ENCODE peak calls at places on chromosomes 7 and 10, in four cellular contexts. One of them, this sample, is unnamed.

GRCh38 chr10:133318494-133319127 is 9.9 kb downstream of the ZNF511 start:
- DNase-seq in H1: no peak
- DNase-seq in IMR-90: peak
- DNase-seq in H9: peak
- DNase-seq in this sample: peak

GRCh38 chr10:102394079-102394800 is 1.3 kb upstream of the NFKB2 start:
- DNase-seq in H1: peak
- DNase-seq in IMR-90: peak
- DNase-seq in H9: peak
- DNase-seq in this sample: peak

GRCh38 chr10:111725035-111725434 is 458.5 kb downstream of the GPAM start:
- DNase-seq in IMR-90: no peak
- DNase-seq in H9: no peak
- DNase-seq in H1: no peak
- DNase-seq in this sample: no peak

GRCh38 chr10:79483948-79484347 is 28.4 kb upstream of the EIF5AL1 start:
- DNase-seq in H1: no peak
- DNase-seq in H9: peak
- DNase-seq in IMR-90: peak
- DNase-seq in this sample: no peak

GRCh38 chr7:29866490-29866930 is 60.2 kb downstream of the WIPF3 start:
- DNase-seq in H1: no peak
- DNase-seq in IMR-90: peak
- DNase-seq in H9: no peak
- DNase-seq in this sample: no peak

GRCh38 chr10:49740346-49741107 is 21.6 kb downstream of the OGDHL start:
- DNase-seq in IMR-90: no peak
- DNase-seq in H1: no peak
- DNase-seq in H9: peak
- DNase-seq in this sample: no peak

GRCh38 chr10:3848768-3849643 is 64.0 kb upstream of the KLF6 start:
- DNase-seq in H9: no peak
- DNase-seq in IMR-90: peak
- DNase-seq in H1: no peak
- DNase-seq in this sample: no peak

GRCh38 chr7:47266131-47266706 is 315.7 kb downstream of the TNS3 start:
- DNase-seq in H1: peak
- DNase-seq in H9: peak
- DNase-seq in IMR-90: peak
- DNase-seq in this sample: peak

GRCh38 chr10:64881257-64881656 is 1360.1 kb downstream of the REEP3 start:
- DNase-seq in H1: no peak
- DNase-seq in H9: no peak
- DNase-seq in IMR-90: no peak
- DNase-seq in this sample: no peak

GRCh38 chr7:3056713-3057388 is 13.2 kb upstream of the CARD11 start:
- DNase-seq in H1: no peak
- DNase-seq in IMR-90: no peak
- DNase-seq in H9: no peak
- DNase-seq in this sample: no peak

GRCh38 chr7:37211097-37211496 is 237.6 kb downstream of the ELMO1 start:
- DNase-seq in H1: no peak
- DNase-seq in IMR-90: peak
- DNase-seq in H9: no peak
- DNase-seq in this sample: no peak

GRCh38 chr7:49766966-49767365 is 6.5 kb upstream of the VWC2 start:
- DNase-seq in H1: no peak
- DNase-seq in IMR-90: no peak
- DNase-seq in H9: no peak
- DNase-seq in this sample: no peak

GRCh38 chr7:24455813-24456525 is 117.3 kb upstream of the PALS2 start:
- DNase-seq in H1: no peak
- DNase-seq in H9: no peak
- DNase-seq in IMR-90: no peak
- DNase-seq in this sample: no peak

GRCh38 chr10:73803680-73804286 is 7.6 kb downstream of the NDST2 start:
- DNase-seq in IMR-90: no peak
- DNase-seq in H9: no peak
- DNase-seq in H1: no peak
- DNase-seq in this sample: no peak

GRCh38 chr10:12509016-12509793 is 159.9 kb downstream of the CAMK1D start:
- DNase-seq in IMR-90: no peak
- DNase-seq in H9: no peak
- DNase-seq in H1: no peak
- DNase-seq in this sample: no peak

DNA sequence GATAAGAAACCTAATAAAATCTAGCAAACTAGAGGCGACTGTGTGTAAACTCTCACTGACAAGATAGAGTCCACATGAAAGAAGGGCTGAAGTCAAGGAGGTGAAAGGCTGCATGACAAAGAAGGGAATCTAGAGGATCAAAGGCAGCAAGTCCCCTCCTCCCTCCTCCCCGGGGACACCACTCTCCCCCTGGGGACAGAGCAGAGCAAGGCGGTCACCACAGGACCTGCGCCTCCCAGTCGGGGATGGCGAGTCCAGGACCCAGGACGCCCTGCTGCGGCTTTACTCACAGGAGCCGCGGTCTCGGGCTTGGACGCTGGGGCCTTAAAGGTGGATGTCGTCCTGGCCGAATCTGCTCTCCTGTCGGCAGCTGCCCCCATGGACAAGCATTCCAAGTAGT is 22.4 kb downstream of the BRI3 start:
- DNase-seq in IMR-90: no peak
- DNase-seq in H1: no peak
- DNase-seq in H9: peak
- DNase-seq in this sample: no peak
- H3K27ac ChIP-seq in IMR-90: no peak
- H3K27ac ChIP-seq in H1: no peak
- H3K27ac ChIP-seq in H9: no peak
- H3K27ac ChIP-seq in this sample: no peak

GRCh38 chr7:1548438-1548831 is 7.6 kb downstream of the TMEM184A start:
- DNase-seq in IMR-90: no peak
- DNase-seq in H9: no peak
- DNase-seq in H1: no peak
- DNase-seq in this sample: no peak
- H4K5ac ChIP-seq in IMR-90: no peak
- H4K5ac ChIP-seq in H9: no peak
- H4K5ac ChIP-seq in H1: no peak
- H4K5ac ChIP-seq in this sample: no peak

GRCh38 chr7:149716007-149716931 is 57.1 kb downstream of the ZNF467 start:
- DNase-seq in H1: no peak
- DNase-seq in IMR-90: peak
- DNase-seq in H9: peak
- DNase-seq in this sample: no peak

GRCh38 chr7:149714081-149714909 is 59.1 kb downstream of the ZNF467 start:
- DNase-seq in H9: peak
- DNase-seq in H1: peak
- DNase-seq in IMR-90: peak
- DNase-seq in this sample: peak

GRCh38 chr7:149713731-149714068 is 59.7 kb downstream of the ZNF467 start:
- DNase-seq in H9: peak
- DNase-seq in H1: no peak
- DNase-seq in IMR-90: no peak
- DNase-seq in this sample: no peak

GRCh38 chr7:149715476-149715875 is 57.9 kb downstream of the ZNF467 start:
- DNase-seq in IMR-90: no peak
- DNase-seq in H9: peak
- DNase-seq in H1: no peak
- DNase-seq in this sample: no peak

DNA sequence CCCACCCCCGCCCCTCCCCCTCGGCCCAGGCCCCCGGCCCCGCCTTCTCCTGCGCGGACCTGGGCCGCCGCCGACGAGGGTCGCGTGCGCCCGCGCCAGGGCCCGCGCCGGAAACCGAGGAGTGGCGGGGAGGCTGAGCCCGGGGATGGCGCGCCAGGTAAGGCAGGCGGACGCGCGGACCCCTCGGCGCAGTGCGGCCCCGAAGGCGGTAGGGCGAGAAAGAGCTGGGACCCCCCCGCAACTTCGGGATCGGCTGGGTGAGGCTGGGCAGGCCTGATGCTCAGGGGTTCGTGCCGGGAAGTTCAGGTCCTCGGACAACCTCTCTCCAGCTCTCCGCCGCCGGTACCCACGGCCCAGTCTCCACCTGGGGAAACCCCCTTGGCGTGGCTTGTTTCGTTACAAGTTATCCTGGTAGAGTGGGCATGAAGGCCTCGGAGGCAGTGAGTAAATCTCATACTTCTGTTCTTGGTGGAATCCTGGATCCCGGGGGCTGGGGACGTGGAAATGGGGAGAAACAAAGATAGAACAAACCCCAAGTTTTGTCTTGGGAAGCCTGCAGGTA is 58.4 kb downstream of the ZNF467 start:
- DNase-seq in IMR-90: peak
- DNase-seq in H9: no peak
- DNase-seq in H1: no peak
- DNase-seq in this sample: no peak
- H3K4ac ChIP-seq in IMR-90: peak
- H3K4ac ChIP-seq in H9: no peak
- H3K4ac ChIP-seq in H1: no peak
- H3K4ac ChIP-seq in this sample: no peak

DNA sequence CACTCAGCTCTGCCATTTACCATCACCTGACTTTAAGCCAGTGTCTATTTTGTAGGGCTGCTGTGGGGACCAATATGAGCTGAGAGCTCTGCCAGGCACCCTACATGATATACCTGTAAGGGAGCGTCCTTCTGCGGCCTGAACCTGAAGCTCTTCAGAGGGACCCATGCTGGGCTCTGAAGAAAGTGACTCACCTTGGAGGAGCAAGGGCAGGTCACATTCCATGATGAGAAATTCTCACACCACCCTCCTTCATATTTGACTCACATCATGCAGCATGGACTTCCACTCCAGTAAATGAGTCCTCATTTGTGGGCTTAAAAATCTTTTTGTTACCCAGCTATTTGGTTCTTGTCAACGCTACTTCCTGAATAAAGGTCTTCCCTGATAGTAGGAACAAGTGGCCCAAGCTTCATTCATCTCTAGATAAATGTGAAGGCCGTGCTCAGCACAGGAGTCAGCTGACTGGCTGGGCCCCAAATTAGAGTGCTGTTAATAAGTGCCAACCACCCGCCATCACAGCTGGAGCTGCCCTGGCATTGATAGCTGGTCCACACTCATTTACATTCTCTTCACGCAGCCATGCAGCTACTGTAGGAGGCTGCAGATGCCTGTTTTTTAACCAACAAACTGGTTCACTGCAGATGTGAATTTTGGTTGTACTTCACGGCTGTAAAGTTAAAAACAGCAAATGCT is 78.4 kb downstream of the RNF216 start:
- DNase-seq in IMR-90: peak
- DNase-seq in H9: no peak
- DNase-seq in H1: no peak
- DNase-seq in this sample: peak
- H3K27ac ChIP-seq in IMR-90: no peak
- H3K27ac ChIP-seq in H9: no peak
- H3K27ac ChIP-seq in H1: no peak
- H3K27ac ChIP-seq in this sample: no peak

DNA sequence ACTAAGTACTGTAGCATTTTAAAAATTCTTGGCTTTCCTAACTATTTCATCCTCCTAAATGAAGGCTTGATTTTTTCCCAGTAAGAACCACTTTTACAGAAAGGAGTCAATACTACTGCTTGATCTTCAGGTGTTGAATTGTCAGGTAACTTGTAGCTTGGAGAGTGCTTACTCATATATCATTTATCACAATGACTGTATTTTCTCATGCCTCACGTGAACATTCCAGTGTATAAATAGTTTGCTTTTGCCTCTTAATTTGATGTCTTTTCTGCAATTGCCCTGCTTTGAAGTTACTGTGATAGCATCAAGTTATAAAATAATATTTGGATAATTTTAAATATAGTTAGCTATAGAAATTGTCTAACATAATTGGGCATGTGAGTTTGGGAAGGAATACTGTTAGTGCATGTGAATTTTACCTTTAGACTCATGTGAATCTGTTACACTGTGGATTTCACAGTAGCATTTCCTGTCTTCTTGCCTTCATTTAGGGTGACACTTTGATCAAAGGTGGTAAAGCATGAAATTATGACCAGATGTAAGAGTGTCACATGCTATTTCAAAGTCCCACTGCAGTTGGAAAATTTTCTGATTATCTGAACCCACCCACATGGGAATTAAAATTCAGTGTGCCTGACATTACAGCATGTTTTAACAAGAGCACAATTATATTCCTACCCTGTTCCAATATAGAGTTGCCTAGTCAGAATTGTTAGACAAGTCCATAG is 962.8 kb downstream of the DNAJB9 start:
- DNase-seq in IMR-90: no peak
- DNase-seq in H9: no peak
- DNase-seq in H1: no peak
- DNase-seq in this sample: no peak
- H4K5ac ChIP-seq in IMR-90: no peak
- H4K5ac ChIP-seq in H9: no peak
- H4K5ac ChIP-seq in H1: no peak
- H4K5ac ChIP-seq in this sample: no peak

DNA sequence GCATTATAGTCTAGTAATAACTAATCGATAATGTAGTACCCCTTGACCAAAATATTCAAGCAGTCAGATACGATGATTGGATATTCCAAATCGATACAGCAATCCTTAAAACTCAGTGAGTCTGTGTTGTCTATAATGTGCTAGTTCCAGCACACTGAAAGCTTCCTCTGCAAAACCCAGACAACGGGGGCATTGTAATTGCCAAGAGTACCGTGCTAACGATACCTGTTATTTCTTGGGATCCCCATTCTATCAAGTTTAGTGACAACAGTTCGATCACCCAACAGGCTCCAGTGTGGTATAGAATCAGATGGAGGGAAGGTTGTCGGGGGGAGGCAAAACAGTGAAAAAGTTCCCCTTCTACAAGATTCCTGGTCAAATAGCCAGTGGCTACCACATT is 865 bp downstream of the ZNF438 start:
- DNase-seq in H9: no peak
- DNase-seq in H1: no peak
- DNase-seq in IMR-90: no peak
- DNase-seq in this sample: no peak
- H3K4ac ChIP-seq in H9: no peak
- H3K4ac ChIP-seq in H1: no peak
- H3K4ac ChIP-seq in IMR-90: peak
- H3K4ac ChIP-seq in this sample: no peak